ENCODE peak calls at places on chromosomes 12 and 14, in four cellular contexts. F is breast epithelium, E is neural progenitor cell, C is AG09309. P is an unnamed sample.

GRCh38 chr12:122079038-122079531 is 529 bp downstream of the MLXIP start:
- DNase-seq in F (no peak), E (peak), C (no peak), P (no peak)

GRCh38 chr12:132409495-132410295 is 80.3 kb upstream of the FBRSL1 start:
- DNase-seq in F (no peak), E (no peak), C (no peak), P (no peak)

GRCh38 chr12:27627123-27627835 is 69.0 kb upstream of the REP15 start:
- DNase-seq in F (no peak), E (no peak), C (peak), P (peak)

GRCh38 chr14:77122555-77123125 is 19.0 kb downstream of the ZDHHC22 start:
- DNase-seq in F (no peak), E (no peak), C (no peak), P (no peak)

GRCh38 chr12:57242691-57243454 is 8.1 kb downstream of the STAC3 start:
- DNase-seq in F (peak), E (peak), C (no peak), P (peak)

GRCh38 chr12:65834146-65834935 is 10.1 kb downstream of the HMGA2 start:
- DNase-seq in F (no peak), E (no peak), C (no peak), P (no peak)

GRCh38 chr12:83042441-83043215 is 355.9 kb downstream of the TMTC2 start:
- DNase-seq in F (no peak), E (peak), C (no peak), P (peak)

GRCh38 chr12:45192041-45192695 is 23.7 kb upstream of the ANO6 start:
- DNase-seq in F (no peak), E (peak), C (no peak), P (peak)

GRCh38 chr14:29548948-29549370 is 378.7 kb downstream of the PRKD1 start:
- DNase-seq in F (no peak), E (peak), C (peak), P (peak)

GRCh38 chr12:50243507-50243906 is 39.8 kb downstream of the LIMA1 start:
- DNase-seq in F (no peak), E (no peak), C (no peak), P (no peak)

GRCh38 chr12:50241178-50241577 is 42.1 kb downstream of the LIMA1 start:
- DNase-seq in F (no peak), E (no peak), C (no peak), P (no peak)

GRCh38 chr12:50240792-50241114 is 42.6 kb downstream of the LIMA1 start:
- DNase-seq in F (no peak), E (no peak), C (no peak), P (peak)

GRCh38 chr12:50240096-50240791 is 43.1 kb downstream of the LIMA1 start:
- DNase-seq in F (no peak), E (no peak), C (no peak), P (no peak)

GRCh38 chr12:50242751-50243191 is 40.5 kb downstream of the LIMA1 start:
- DNase-seq in F (no peak), E (no peak), C (peak), P (peak)
- H3K4me3 ChIP-seq in F (no peak), E (no peak), C (no peak), P (no peak)

DNA sequence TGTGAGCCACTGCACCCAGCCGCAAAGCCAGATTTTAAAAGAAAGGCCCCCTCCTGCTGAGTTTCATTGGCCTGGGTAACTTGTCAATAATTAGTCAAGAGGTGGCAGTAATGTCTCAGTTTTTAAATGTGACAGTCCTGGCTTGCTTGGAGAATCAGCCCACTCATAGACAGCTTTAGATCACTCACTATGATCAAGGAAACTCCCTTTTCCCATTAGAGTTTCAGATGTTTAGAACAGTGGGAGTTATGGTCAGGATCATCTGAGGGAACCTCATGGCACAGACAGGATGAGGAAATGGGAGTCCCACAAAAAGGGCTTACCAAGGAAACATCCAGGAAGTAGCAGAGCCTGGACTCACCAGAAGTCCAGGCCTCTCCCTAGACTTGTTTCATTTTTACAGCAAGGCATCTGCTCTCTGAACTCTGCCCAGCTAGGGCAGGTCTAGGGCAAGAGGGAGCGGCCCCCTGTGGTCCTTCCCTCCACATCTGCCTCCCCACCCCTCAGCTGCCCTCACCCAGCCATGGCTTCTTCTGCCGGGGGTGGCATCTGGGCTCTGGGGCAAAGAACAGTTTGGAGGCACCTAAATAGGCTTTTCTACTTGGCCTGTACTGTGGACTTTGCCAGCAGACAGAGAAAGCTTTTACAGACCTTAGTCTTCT is 11.2 kb downstream of the BCL2L14 start:
- DNase-seq in F (no peak), E (peak), C (peak), P (peak)
- TF ChIP-seq CTCF in F (no peak), E (peak), C (peak), P (peak)

DNA sequence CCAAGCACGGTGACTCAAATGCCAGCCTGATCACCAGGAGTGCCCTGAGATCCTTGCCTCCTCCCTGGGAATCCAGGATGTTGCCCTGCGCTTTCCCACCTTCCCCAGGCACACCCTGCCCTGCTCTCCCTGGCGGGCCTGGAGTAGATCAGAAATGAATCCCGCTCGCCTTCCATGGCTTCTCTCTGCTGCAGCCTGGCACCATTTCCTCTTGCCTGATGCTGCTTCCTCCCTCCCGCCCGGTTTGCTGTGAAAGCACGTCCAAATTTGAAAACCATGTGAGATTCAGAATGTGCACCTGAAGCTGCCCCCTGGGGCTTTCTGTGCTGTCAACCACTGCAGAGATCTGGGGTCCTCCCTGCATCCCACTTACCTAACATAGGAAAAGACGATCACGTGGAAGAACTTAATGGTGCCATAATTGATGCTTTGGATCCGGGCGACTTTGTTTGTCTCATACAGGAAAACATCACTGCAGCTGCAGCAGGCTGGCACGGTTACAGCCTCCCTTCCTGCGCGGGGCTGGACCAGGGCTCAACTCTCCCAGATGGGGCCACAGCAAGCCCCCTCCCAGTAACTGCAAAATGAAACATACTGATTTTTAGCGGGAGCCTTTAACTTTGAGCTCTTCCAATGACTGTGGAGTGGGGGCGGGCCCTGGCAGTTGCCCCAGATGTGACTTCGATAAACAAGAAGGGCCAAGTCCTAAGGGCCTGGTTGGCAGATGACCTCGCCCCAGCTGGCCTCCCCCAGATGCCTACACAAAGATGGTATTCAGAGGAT is 24.9 kb upstream of the C12orf76 start:
- DNase-seq in F (no peak), E (no peak), C (no peak), P (no peak)
- H3K4me3 ChIP-seq in F (peak), E (no peak), C (peak), P (peak)

GRCh38 chr12:89701606-89702206 is 6.9 kb downstream of the ATP2B1 start:
- DNase-seq in F (no peak), E (no peak), C (no peak), P (no peak)
- TF ChIP-seq CTCF in F (no peak), E (no peak), C (no peak), P (no peak)

GRCh38 chr14:44798386-44799242 is 163.1 kb downstream of the KLHL28 start:
- DNase-seq in F (no peak), E (no peak), C (no peak), P (no peak)
- H3K4me3 ChIP-seq in F (no peak), E (no peak), C (no peak), P (peak)

GRCh38 chr12:58247633-58248032 is 306.3 kb downstream of the ATP23 start:
- DNase-seq in F (no peak), E (peak), C (no peak), P (no peak)
- TF ChIP-seq CTCF in F (no peak), E (peak), C (peak), P (no peak)

GRCh38 chr14:103541494-103541943 is 12.5 kb downstream of the TRMT61A start:
- DNase-seq in F (no peak), E (no peak), C (no peak), P (no peak)
- H3K4me3 ChIP-seq in F (no peak), E (no peak), C (no peak), P (no peak)

GRCh38 chr12:81998761-81999378 is 239.7 kb upstream of the PPFIA2 start:
- DNase-seq in F (no peak), E (no peak), C (no peak), P (peak)
- TF ChIP-seq CTCF in F (no peak), E (no peak), C (no peak), P (no peak)

GRCh38 chr12:107847430-107847829 is 72.9 kb downstream of the ASCL4 start:
- DNase-seq in F (no peak), E (no peak), C (no peak), P (peak)

GRCh38 chr12:107845226-107845979 is 70.9 kb downstream of the ASCL4 start:
- DNase-seq in F (no peak), E (peak), C (no peak), P (no peak)

GRCh38 chr12:107845980-107846659 is 71.6 kb downstream of the ASCL4 start:
- DNase-seq in F (no peak), E (no peak), C (no peak), P (no peak)

GRCh38 chr12:107843351-107844311 is 69.1 kb downstream of the ASCL4 start:
- DNase-seq in F (no peak), E (peak), C (no peak), P (no peak)

DNA sequence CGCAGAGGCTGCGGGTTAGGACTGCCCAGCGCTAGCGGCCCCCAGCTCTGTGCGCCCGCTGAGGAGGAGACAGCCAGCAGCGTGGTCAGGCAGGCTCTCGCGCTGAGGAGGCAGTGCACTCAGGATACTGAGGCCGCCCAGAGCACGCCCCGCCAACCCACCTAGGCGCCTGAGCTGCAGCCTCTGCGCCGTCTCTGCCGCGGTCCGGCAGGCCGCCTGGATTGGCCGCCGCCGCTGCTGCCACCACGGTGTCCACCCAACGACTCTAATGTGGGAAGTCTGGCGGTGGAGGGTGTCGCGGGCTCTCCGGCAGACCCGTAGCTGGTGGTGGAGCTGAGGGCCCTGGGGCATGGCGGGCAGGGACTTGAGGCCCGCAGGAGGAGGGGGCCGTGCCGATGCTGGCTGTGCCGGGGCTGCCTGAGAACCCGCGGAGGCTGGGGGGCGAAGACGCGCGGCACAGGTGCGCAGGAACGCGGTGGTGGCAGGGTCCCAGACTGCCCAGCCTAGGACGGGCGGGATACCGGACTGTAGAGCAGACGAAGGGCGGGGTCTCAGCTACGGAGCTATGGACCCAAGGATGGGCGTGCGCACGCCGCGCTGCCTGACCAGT is 69.9 kb downstream of the ASCL4 start:
- DNase-seq in F (no peak), E (peak), C (no peak), P (peak)
- H3K4me3 ChIP-seq in F (peak), E (peak), C (peak), P (no peak)